ENCODE peak calls at places on chromosomes 13 and 19, in ten cellular contexts. J is IMR-90, C is HCT116, T is sigmoid colon, A is A549, N is heart left ventricle, Q is uterus, Z is ovary, O is adrenal gland, U is stomach. P is an unnamed sample.

GRCh38 chr13:43319617-43320444 is 296.4 kb downstream of the DNAJC15 start:
- DNase-seq in J (no peak), C (no peak), T (no peak), A (no peak), N (no peak), Q (no peak), Z (no peak), O (no peak), U (no peak), P (no peak)

GRCh38 chr19:13784731-13785452 is 10.4 kb upstream of the ZSWIM4 start:
- DNase-seq in J (peak; percentile 58), C (peak; percentile 39), T (peak; percentile 83), A (no peak), N (peak; percentile 89), Q (peak; percentile 63), Z (peak; percentile 76), O (peak; percentile 85), U (peak; percentile 85), P (no peak)

GRCh38 chr13:114043421-114044053 is 69.7 kb upstream of the C13orf46 start:
- DNase-seq in J (peak; percentile 95), C (no peak), T (peak; percentile 88), A (peak; percentile 62), N (peak; percentile 71), Q (peak; percentile 87), Z (no peak), O (peak; percentile 79), U (peak; percentile 45), P (no peak)

GRCh38 chr13:49214917-49215376 is 5.2 kb upstream of the MLNR start:
- DNase-seq in J (peak; percentile 6), C (peak; percentile 19), T (no peak), A (no peak), N (peak; percentile 66), Q (no peak), Z (no peak), O (peak; percentile 51), U (peak; percentile 42), P (no peak)

GRCh38 chr19:46076951-46077814 is 36.4 kb upstream of the IGFL4 start:
- DNase-seq in J (peak; percentile 79), C (peak; percentile 82), T (peak; percentile 73), A (peak; percentile 95), N (no peak), Q (peak; percentile 58), Z (no peak), O (peak; percentile 75), U (peak; percentile 52), P (peak; percentile 75)

GRCh38 chr13:31172535-31172934 is 10.8 kb upstream of the HSPH1 start:
- DNase-seq in J (peak; percentile 84), C (peak; percentile 31), T (no peak), A (peak; percentile 27), N (no peak), Q (no peak), Z (no peak), O (no peak), U (no peak), P (no peak)

GRCh38 chr13:74047925-74048324 is 86.3 kb downstream of the KLF12 start:
- DNase-seq in J (no peak), C (peak; percentile 7), T (no peak), A (peak; percentile 1), N (no peak), Q (no peak), Z (no peak), O (no peak), U (peak; percentile 28), P (no peak)

GRCh38 chr19:12723383-12723642 is 419 bp downstream of the TNPO2 start:
- DNase-seq in J (peak; percentile 12), C (no peak), T (no peak), A (no peak), N (no peak), Q (no peak), Z (no peak), O (no peak), U (no peak), P (no peak)

GRCh38 chr13:100542546-100543156 is 45.9 kb downstream of the GGACT start:
- DNase-seq in J (peak; percentile 64), C (no peak), T (peak; percentile 21), A (peak; percentile 11), N (no peak), Q (no peak), Z (no peak), O (no peak), U (no peak), P (no peak)

GRCh38 chr19:30269638-30270037 is 102.5 kb upstream of the ZNF536 start:
- DNase-seq in J (no peak), C (no peak), T (no peak), A (no peak), N (no peak), Q (no peak), Z (no peak), O (no peak), U (no peak), P (no peak)

GRCh38 chr13:52003551-52003950 is 7.7 kb downstream of the ATP7B start:
- DNase-seq in J (no peak), C (no peak), T (no peak), A (no peak), N (no peak), Q (no peak), Z (no peak), O (no peak), U (no peak), P (no peak)

GRCh38 chr13:51906581-51906980 is 44.8 kb downstream of the CCDC70 start:
- DNase-seq in J (no peak), C (no peak), T (no peak), A (no peak), N (no peak), Q (no peak), Z (no peak), O (peak; percentile 57), U (peak; percentile 74), P (peak; percentile 55)

GRCh38 chr19:20167020-20167644 is at the start of gene ZNF486:
- DNase-seq in J (peak; percentile 94), C (no peak), T (peak; percentile 98), A (no peak), N (peak; percentile 95), Q (peak; percentile 98), Z (peak; percentile 98), O (peak; percentile 98), U (peak; percentile 97), P (peak; percentile 99)

GRCh38 chr19:17450264-17451075 is 2.0 kb upstream of the TMEM221 start:
- DNase-seq in J (no peak), C (peak; percentile 88), T (no peak), A (no peak), N (no peak), Q (no peak), Z (no peak), O (peak; percentile 46), U (no peak), P (no peak)

GRCh38 chr19:41758846-41759245 is 3.5 kb downstream of the CEACAM6 start:
- DNase-seq in J (no peak), C (no peak), T (no peak), A (no peak), N (no peak), Q (no peak), Z (no peak), O (no peak), U (no peak), P (no peak)
- H3K4me1 ChIP-seq in J (no peaks in the 10 kb centered on the region), C (no peaks in the 10 kb centered on the region), T (no peaks in the 10 kb centered on the region), A (no peaks in the 10 kb centered on the region), N (no peaks in the 10 kb centered on the region), Q (no peaks in the 10 kb centered on the region), Z (no peaks in the 10 kb centered on the region), O (no peaks in the 10 kb centered on the region), U (peaks cover 2% of the 10 kb centered on the region), P (no peaks in the 10 kb centered on the region)

GRCh38 chr19:10085641-10086031 is 481 bp upstream of the SHFL start:
- DNase-seq in J (no peak), C (no peak), T (no peak), A (no peak), N (no peak), Q (peak; percentile 40), Z (no peak), O (no peak), U (no peak), P (no peak)

GRCh38 chr19:10084803-10085202 is 1.3 kb upstream of the SHFL start:
- DNase-seq in J (no peak), C (no peak), T (no peak), A (no peak), N (no peak), Q (no peak), Z (no peak), O (no peak), U (no peak), P (no peak)

GRCh38 chr19:10086032-10086903 is at the start of gene SHFL:
- DNase-seq in J (peak; percentile 45), C (no peak), T (peak; percentile 88), A (peak; percentile 44), N (peak; percentile 89), Q (peak; percentile 72), Z (peak; percentile 84), O (peak; percentile 65), U (peak; percentile 85), P (no peak)

GRCh38 chr19:10087296-10088061 is 1.4 kb downstream of the SHFL start:
- DNase-seq in J (no peak), C (no peak), T (no peak), A (no peak), N (no peak), Q (no peak), Z (no peak), O (no peak), U (no peak), P (no peak)

DNA sequence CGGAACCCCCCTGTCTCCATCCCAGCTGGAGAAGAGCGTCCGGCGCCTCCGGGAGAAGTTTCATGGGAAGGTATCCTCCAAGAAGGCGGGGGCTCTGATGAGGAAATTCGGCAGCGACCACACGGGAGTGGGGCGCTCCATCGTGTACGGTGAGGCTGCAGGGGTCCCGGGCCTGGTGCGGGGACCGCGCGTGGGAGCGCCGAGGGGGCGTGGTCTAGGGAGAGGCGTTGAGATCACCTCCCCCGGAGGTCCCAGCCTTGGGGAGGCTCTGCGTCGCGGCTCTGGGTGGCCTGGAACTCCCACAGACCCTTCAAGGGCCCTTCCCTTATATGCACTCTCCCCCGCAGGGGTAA is 763 bp downstream of the SHFL start:
- DNase-seq in J (no peak), C (no peak), T (peak; percentile 72), A (no peak), N (no peak), Q (no peak), Z (peak; percentile 64), O (no peak), U (no peak), P (no peak)
- TF ChIP-seq POLR2A in J (no peak), C (no peak), T (no peak), A (no peak), N (no peak), Q (no peak), Z (no peak), O (no peak), U (no peak), P (no peak)

GRCh38 chr13:112532837-112533745 is 54.9 kb downstream of the TUBGCP3 start:
- DNase-seq in J (no peak), C (no peak), T (no peak), A (no peak), N (no peak), Q (no peak), Z (no peak), O (no peak), U (no peak), P (no peak)
- H3K4me1 ChIP-seq in J (no peaks in the 10 kb centered on the region), C (no peaks in the 10 kb centered on the region), T (no peaks in the 10 kb centered on the region), A (no peaks in the 10 kb centered on the region), N (peaks cover 4% of the 10 kb centered on the region), Q (no peaks in the 10 kb centered on the region), Z (peaks cover 2% of the 10 kb centered on the region), O (no peaks in the 10 kb centered on the region), U (no peaks in the 10 kb centered on the region), P (no peaks in the 10 kb centered on the region)

DNA sequence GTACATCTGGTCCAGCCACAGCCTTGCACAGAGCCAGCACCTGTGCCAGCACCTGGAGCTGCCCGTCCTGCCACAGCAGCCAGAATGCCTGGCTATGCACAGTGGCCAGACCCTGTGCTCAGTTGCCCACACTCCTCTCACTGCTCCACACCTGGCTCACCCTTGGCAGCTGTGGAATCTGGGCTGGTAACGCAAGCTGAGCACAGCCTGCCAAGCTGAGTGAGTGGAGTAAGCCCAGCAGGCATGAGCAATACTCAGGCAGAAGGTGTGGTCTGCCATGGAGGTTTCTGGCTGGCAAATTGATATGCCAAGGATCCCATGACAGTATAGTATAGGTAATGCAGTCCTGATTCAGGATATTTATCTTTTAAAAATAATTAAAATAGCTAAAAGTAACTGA is 122.2 kb downstream of the PCDH9 start:
- DNase-seq in J (no peak), C (no peak), T (no peak), A (no peak), N (peak; percentile 33), Q (no peak), Z (no peak), O (no peak), U (no peak), P (no peak)
- TF ChIP-seq POLR2A in J (no peak), C (no peak), T (no peak), A (no peak), N (no peak), Q (no peak), Z (no peak), O (no peak), U (no peak), P (no peak)